ENCODE peak calls at places on chromosomes 2 and 18, in ten cellular contexts. S, Z, F, A, W, Y, P, L, G and I are unnamed samples.

GRCh38 chr2:100613719-100614118 is 50.9 kb downstream of the PDCL3 start:
- DNase-seq in F (no peak), S (no peak), L (no peak), P (no peak), G (no peak), A (no peak), W (no peak), Y (no peak), Z (no peak), I (no peak)

GRCh38 chr18:379665-380356 is 112.0 kb upstream of the THOC1 start:
- DNase-seq in A (no peak), P (no peak), Z (no peak), S (no peak), W (no peak), Y (no peak), L (peak), G (no peak), F (no peak), I (no peak)

GRCh38 chr2:134081238-134081637 is 172.6 kb upstream of the MGAT5 start:
- DNase-seq in Y (no peak), W (no peak), P (no peak), Z (no peak), F (no peak), L (no peak), S (no peak), A (no peak), G (no peak), I (no peak)

GRCh38 chr2:233445152-233445830 is 91.0 kb downstream of the DGKD start:
- DNase-seq in W (no peak), Y (no peak), F (peak), P (no peak), A (no peak), Z (no peak), G (no peak), S (no peak), L (no peak), I (no peak)

GRCh38 chr2:71333619-71334018 is 2.0 kb downstream of the ZNF638 start:
- DNase-seq in F (no peak), S (no peak), A (no peak), G (no peak), W (no peak), P (no peak), Y (no peak), Z (no peak), L (peak), I (peak)

GRCh38 chr2:231991664-231992063 is 30.2 kb downstream of the DIS3L2 start:
- DNase-seq in S (no peak), P (no peak), F (no peak), W (no peak), G (no peak), A (no peak), Y (peak), Z (no peak), L (no peak), I (no peak)

GRCh38 chr18:48408111-48408726 is 964 bp downstream of the ZBTB7C start:
- DNase-seq in A (no peak), F (no peak), P (no peak), Z (no peak), Y (peak), S (no peak), G (no peak), W (no peak), L (no peak), I (no peak)

GRCh38 chr2:189613650-189614420 is 33.2 kb upstream of the SLC40A1 start:
- DNase-seq in F (no peak), G (no peak), L (no peak), W (no peak), Y (no peak), Z (no peak), A (no peak), P (no peak), S (no peak), I (no peak)

GRCh38 chr2:42961385-42961800 is 169.0 kb upstream of the HAAO start:
- DNase-seq in Y (no peak), A (no peak), F (no peak), L (peak), W (no peak), G (no peak), Z (no peak), P (no peak), S (no peak), I (no peak)

GRCh38 chr2:191014653-191015020 is 666 bp upstream of the STAT1 start:
- DNase-seq in Z (no peak), Y (no peak), A (no peak), W (no peak), P (no peak), F (no peak), L (no peak), S (no peak), G (no peak), I (no peak)

GRCh38 chr2:212638694-212639093 is 100.1 kb upstream of the ERBB4 start:
- DNase-seq in S (no peak), A (no peak), Y (no peak), P (no peak), W (no peak), L (no peak), G (no peak), F (no peak), Z (no peak), I (no peak)

GRCh38 chr2:1454346-1454745 is 41.1 kb downstream of the TPO start:
- DNase-seq in S (no peak), L (no peak), W (no peak), A (no peak), P (no peak), Z (no peak), G (no peak), F (no peak), Y (no peak), I (no peak)

GRCh38 chr2:218406949-218407703 is 7.5 kb downstream of the CTDSP1 start:
- DNase-seq in P (no peak), S (peak), A (no peak), L (peak), G (peak), F (peak), W (peak), Z (peak), Y (no peak), I (no peak)

GRCh38 chr2:217837001-217837491 is 165.7 kb downstream of the TNS1 start:
- DNase-seq in Z (no peak), Y (no peak), L (no peak), F (no peak), S (no peak), G (peak), P (no peak), A (no peak), W (no peak), I (peak)